ENCODE peak calls at places on chromosomes 4 and X, in nine cellular contexts. One of them, this sample, is unnamed.

GRCh38 chr4:128288689-128289106 is 1.1 kb upstream of the PGRMC2 start:
- DNase-seq in activated CD4-positive, alpha-beta T cell treated with anti-CD3 and anti-CD28 coated beads, Interleukin-2, amount 50 U/mL, for 24 hours: no peak
- DNase-seq in D721Med: no peak
- DNase-seq in foreskin melanocyte: no peak
- DNase-seq in stimulated activated CD8-positive, alpha-beta memory T cell treated with anti-CD3 and anti-CD28 coated beads, Interleukin-7, amount 100 ng/mL, for 24 hours: no peak
- DNase-seq in foreskin fibroblast: no peak
- DNase-seq in HuH-7: no peak
- DNase-seq in CD8-positive, alpha-beta memory T cell: peak; percentile 8
- DNase-seq in heart left ventricle: no peak
- DNase-seq in this sample: peak; percentile 35

GRCh38 chrX:129606918-129607317 is 47.8 kb downstream of the APLN start:
- DNase-seq in HuH-7: peak; percentile 48
- DNase-seq in foreskin melanocyte: peak; percentile 24
- DNase-seq in activated CD4-positive, alpha-beta T cell treated with anti-CD3 and anti-CD28 coated beads, Interleukin-2, amount 50 U/mL, for 24 hours: no peak
- DNase-seq in heart left ventricle: peak; percentile 35
- DNase-seq in CD8-positive, alpha-beta memory T cell: peak; percentile 43
- DNase-seq in stimulated activated CD8-positive, alpha-beta memory T cell treated with anti-CD3 and anti-CD28 coated beads, Interleukin-7, amount 100 ng/mL, for 24 hours: no peak
- DNase-seq in D721Med: peak; percentile 34
- DNase-seq in foreskin fibroblast: peak; percentile 67
- DNase-seq in this sample: no peak

GRCh38 chr4:97530676-97531075 is 612.6 kb downstream of the STPG2 start:
- DNase-seq in stimulated activated CD8-positive, alpha-beta memory T cell treated with anti-CD3 and anti-CD28 coated beads, Interleukin-7, amount 100 ng/mL, for 24 hours: no peak
- DNase-seq in heart left ventricle: no peak
- DNase-seq in CD8-positive, alpha-beta memory T cell: no peak
- DNase-seq in activated CD4-positive, alpha-beta T cell treated with anti-CD3 and anti-CD28 coated beads, Interleukin-2, amount 50 U/mL, for 24 hours: no peak
- DNase-seq in HuH-7: no peak
- DNase-seq in foreskin fibroblast: no peak
- DNase-seq in D721Med: no peak
- DNase-seq in foreskin melanocyte: no peak
- DNase-seq in this sample: no peak

GRCh38 chrX:153457827-153458466 is 12.1 kb upstream of the TREX2 start:
- DNase-seq in CD8-positive, alpha-beta memory T cell: no peak
- DNase-seq in stimulated activated CD8-positive, alpha-beta memory T cell treated with anti-CD3 and anti-CD28 coated beads, Interleukin-7, amount 100 ng/mL, for 24 hours: no peak
- DNase-seq in activated CD4-positive, alpha-beta T cell treated with anti-CD3 and anti-CD28 coated beads, Interleukin-2, amount 50 U/mL, for 24 hours: no peak
- DNase-seq in D721Med: no peak
- DNase-seq in foreskin fibroblast: no peak
- DNase-seq in heart left ventricle: peak; percentile 21
- DNase-seq in foreskin melanocyte: no peak
- DNase-seq in HuH-7: no peak
- DNase-seq in this sample: no peak

GRCh38 chr4:100295792-100296191 is 105.5 kb upstream of the DDIT4L start:
- DNase-seq in foreskin melanocyte: no peak
- DNase-seq in activated CD4-positive, alpha-beta T cell treated with anti-CD3 and anti-CD28 coated beads, Interleukin-2, amount 50 U/mL, for 24 hours: no peak
- DNase-seq in stimulated activated CD8-positive, alpha-beta memory T cell treated with anti-CD3 and anti-CD28 coated beads, Interleukin-7, amount 100 ng/mL, for 24 hours: no peak
- DNase-seq in CD8-positive, alpha-beta memory T cell: no peak
- DNase-seq in D721Med: no peak
- DNase-seq in heart left ventricle: no peak
- DNase-seq in foreskin fibroblast: peak; percentile 26
- DNase-seq in HuH-7: no peak
- DNase-seq in this sample: no peak

GRCh38 chr4:185956546-185956945 is 112.4 kb upstream of the TLR3 start:
- DNase-seq in foreskin melanocyte: no peak
- DNase-seq in activated CD4-positive, alpha-beta T cell treated with anti-CD3 and anti-CD28 coated beads, Interleukin-2, amount 50 U/mL, for 24 hours: no peak
- DNase-seq in CD8-positive, alpha-beta memory T cell: no peak
- DNase-seq in D721Med: no peak
- DNase-seq in heart left ventricle: no peak
- DNase-seq in foreskin fibroblast: no peak
- DNase-seq in stimulated activated CD8-positive, alpha-beta memory T cell treated with anti-CD3 and anti-CD28 coated beads, Interleukin-7, amount 100 ng/mL, for 24 hours: no peak
- DNase-seq in HuH-7: no peak
- DNase-seq in this sample: no peak

GRCh38 chr4:106869551-106869950 is 166.6 kb downstream of the DKK2 start:
- DNase-seq in D721Med: no peak
- DNase-seq in stimulated activated CD8-positive, alpha-beta memory T cell treated with anti-CD3 and anti-CD28 coated beads, Interleukin-7, amount 100 ng/mL, for 24 hours: no peak
- DNase-seq in heart left ventricle: no peak
- DNase-seq in foreskin melanocyte: no peak
- DNase-seq in foreskin fibroblast: peak; percentile 73
- DNase-seq in CD8-positive, alpha-beta memory T cell: no peak
- DNase-seq in activated CD4-positive, alpha-beta T cell treated with anti-CD3 and anti-CD28 coated beads, Interleukin-2, amount 50 U/mL, for 24 hours: no peak
- DNase-seq in HuH-7: no peak
- DNase-seq in this sample: no peak

GRCh38 chr4:158914178-158914577 is 145.4 kb downstream of the FNIP2 start:
- DNase-seq in activated CD4-positive, alpha-beta T cell treated with anti-CD3 and anti-CD28 coated beads, Interleukin-2, amount 50 U/mL, for 24 hours: no peak
- DNase-seq in stimulated activated CD8-positive, alpha-beta memory T cell treated with anti-CD3 and anti-CD28 coated beads, Interleukin-7, amount 100 ng/mL, for 24 hours: no peak
- DNase-seq in D721Med: no peak
- DNase-seq in foreskin melanocyte: no peak
- DNase-seq in CD8-positive, alpha-beta memory T cell: no peak
- DNase-seq in heart left ventricle: no peak
- DNase-seq in HuH-7: no peak
- DNase-seq in foreskin fibroblast: peak; percentile 85
- DNase-seq in this sample: no peak

GRCh38 chr4:26105815-26106699 is 192.0 kb downstream of the SMIM20 start:
- DNase-seq in D721Med: no peak
- DNase-seq in stimulated activated CD8-positive, alpha-beta memory T cell treated with anti-CD3 and anti-CD28 coated beads, Interleukin-7, amount 100 ng/mL, for 24 hours: no peak
- DNase-seq in heart left ventricle: no peak
- DNase-seq in activated CD4-positive, alpha-beta T cell treated with anti-CD3 and anti-CD28 coated beads, Interleukin-2, amount 50 U/mL, for 24 hours: no peak
- DNase-seq in foreskin melanocyte: peak; percentile 54
- DNase-seq in HuH-7: no peak
- DNase-seq in CD8-positive, alpha-beta memory T cell: no peak
- DNase-seq in foreskin fibroblast: peak; percentile 79
- DNase-seq in this sample: no peak

GRCh38 chrX:139202742-139203410 is 327.7 kb upstream of the F9 start:
- DNase-seq in heart left ventricle: no peak
- DNase-seq in foreskin melanocyte: no peak
- DNase-seq in stimulated activated CD8-positive, alpha-beta memory T cell treated with anti-CD3 and anti-CD28 coated beads, Interleukin-7, amount 100 ng/mL, for 24 hours: no peak
- DNase-seq in D721Med: no peak
- DNase-seq in HuH-7: no peak
- DNase-seq in activated CD4-positive, alpha-beta T cell treated with anti-CD3 and anti-CD28 coated beads, Interleukin-2, amount 50 U/mL, for 24 hours: no peak
- DNase-seq in CD8-positive, alpha-beta memory T cell: no peak
- DNase-seq in foreskin fibroblast: no peak
- DNase-seq in this sample: no peak

GRCh38 chrX:155864655-155865054 is 16.5 kb upstream of the VAMP7 start:
- DNase-seq in D721Med: no peak
- DNase-seq in HuH-7: peak; percentile 20
- DNase-seq in CD8-positive, alpha-beta memory T cell: no peak
- DNase-seq in stimulated activated CD8-positive, alpha-beta memory T cell treated with anti-CD3 and anti-CD28 coated beads, Interleukin-7, amount 100 ng/mL, for 24 hours: no peak
- DNase-seq in foreskin melanocyte: no peak
- DNase-seq in activated CD4-positive, alpha-beta T cell treated with anti-CD3 and anti-CD28 coated beads, Interleukin-2, amount 50 U/mL, for 24 hours: no peak
- DNase-seq in heart left ventricle: no peak
- DNase-seq in foreskin fibroblast: no peak
- DNase-seq in this sample: peak; percentile 10

This sample was measured in Jurkat, Clone E6-1.